ENCODE peak calls at places on chromosome 14, in four cellular contexts. One of them, this sample, is unnamed.

GRCh38 chr14:58833634-58834378 is 196.0 kb downstream of the DACT1 start:
- DNase-seq in GM06990: no peak
- DNase-seq in left colon: no peak
- DNase-seq in stimulated activated CD4-positive, alpha-beta T cell treated with anti-CD3 and anti-CD28 coated beads, TNF-alpha, amount 100 ng/mL, for 4 hours: no peak
- DNase-seq in this sample: no peak

GRCh38 chr14:93032301-93032929 is 83.3 kb downstream of the ITPK1 start:
- DNase-seq in GM06990: no peak
- DNase-seq in stimulated activated CD4-positive, alpha-beta T cell treated with anti-CD3 and anti-CD28 coated beads, TNF-alpha, amount 100 ng/mL, for 4 hours: no peak
- DNase-seq in left colon: no peak
- DNase-seq in this sample: no peak

GRCh38 chr14:24828486-24828885 is 194.5 kb upstream of the GZMB start:
- DNase-seq in left colon: no peak
- DNase-seq in stimulated activated CD4-positive, alpha-beta T cell treated with anti-CD3 and anti-CD28 coated beads, TNF-alpha, amount 100 ng/mL, for 4 hours: no peak
- DNase-seq in GM06990: no peak
- DNase-seq in this sample: no peak

GRCh38 chr14:92846162-92846897 is 52.2 kb downstream of the GOLGA5 start:
- DNase-seq in stimulated activated CD4-positive, alpha-beta T cell treated with anti-CD3 and anti-CD28 coated beads, TNF-alpha, amount 100 ng/mL, for 4 hours: no peak
- DNase-seq in GM06990: peak
- DNase-seq in left colon: no peak
- DNase-seq in this sample: peak

GRCh38 chr14:75631453-75631831 is 29.2 kb downstream of the ERG28 start:
- DNase-seq in left colon: no peak
- DNase-seq in stimulated activated CD4-positive, alpha-beta T cell treated with anti-CD3 and anti-CD28 coated beads, TNF-alpha, amount 100 ng/mL, for 4 hours: no peak
- DNase-seq in GM06990: no peak
- DNase-seq in this sample: no peak

GRCh38 chr14:99725774-99726537 is 41.9 kb downstream of the CYP46A1 start:
- DNase-seq in stimulated activated CD4-positive, alpha-beta T cell treated with anti-CD3 and anti-CD28 coated beads, TNF-alpha, amount 100 ng/mL, for 4 hours: no peak
- DNase-seq in GM06990: no peak
- DNase-seq in left colon: no peak
- DNase-seq in this sample: no peak

GRCh38 chr14:103136388-103137271 is 13.4 kb downstream of the TNFAIP2 start:
- DNase-seq in left colon: no peak
- DNase-seq in stimulated activated CD4-positive, alpha-beta T cell treated with anti-CD3 and anti-CD28 coated beads, TNF-alpha, amount 100 ng/mL, for 4 hours: no peak
- DNase-seq in GM06990: no peak
- DNase-seq in this sample: no peak

GRCh38 chr14:69574266-69574953 is at the start of gene CCDC177:
- DNase-seq in stimulated activated CD4-positive, alpha-beta T cell treated with anti-CD3 and anti-CD28 coated beads, TNF-alpha, amount 100 ng/mL, for 4 hours: peak
- DNase-seq in left colon: peak
- DNase-seq in GM06990: peak
- DNase-seq in this sample: no peak

GRCh38 chr14:71625175-71625574 is 307.1 kb upstream of the RGS6 start:
- DNase-seq in left colon: no peak
- DNase-seq in GM06990: no peak
- DNase-seq in stimulated activated CD4-positive, alpha-beta T cell treated with anti-CD3 and anti-CD28 coated beads, TNF-alpha, amount 100 ng/mL, for 4 hours: no peak
- DNase-seq in this sample: no peak

GRCh38 chr14:66398437-66398836 is 87.7 kb upstream of the CCDC196 start:
- DNase-seq in GM06990: peak
- DNase-seq in stimulated activated CD4-positive, alpha-beta T cell treated with anti-CD3 and anti-CD28 coated beads, TNF-alpha, amount 100 ng/mL, for 4 hours: no peak
- DNase-seq in left colon: no peak
- DNase-seq in this sample: no peak

GRCh38 chr14:77122555-77123125 is 19.0 kb downstream of the ZDHHC22 start:
- DNase-seq in GM06990: no peak
- DNase-seq in stimulated activated CD4-positive, alpha-beta T cell treated with anti-CD3 and anti-CD28 coated beads, TNF-alpha, amount 100 ng/mL, for 4 hours: no peak
- DNase-seq in left colon: no peak
- DNase-seq in this sample: no peak

GRCh38 chr14:77903233-77903632 is 103.3 kb downstream of the ADCK1 start:
- DNase-seq in left colon: no peak
- DNase-seq in stimulated activated CD4-positive, alpha-beta T cell treated with anti-CD3 and anti-CD28 coated beads, TNF-alpha, amount 100 ng/mL, for 4 hours: no peak
- DNase-seq in GM06990: no peak
- DNase-seq in this sample: no peak

GRCh38 chr14:64040044-64040443 is 187.2 kb downstream of the SYNE2 start:
- DNase-seq in left colon: no peak
- DNase-seq in GM06990: no peak
- DNase-seq in stimulated activated CD4-positive, alpha-beta T cell treated with anti-CD3 and anti-CD28 coated beads, TNF-alpha, amount 100 ng/mL, for 4 hours: no peak
- DNase-seq in this sample: no peak

GRCh38 chr14:20469890-20470858 is 968 bp downstream of the PNP start:
- DNase-seq in stimulated activated CD4-positive, alpha-beta T cell treated with anti-CD3 and anti-CD28 coated beads, TNF-alpha, amount 100 ng/mL, for 4 hours: peak
- DNase-seq in GM06990: peak
- DNase-seq in left colon: peak
- DNase-seq in this sample: peak

GRCh38 chr14:76720382-76720813 is 40.9 kb upstream of the VASH1 start:
- DNase-seq in stimulated activated CD4-positive, alpha-beta T cell treated with anti-CD3 and anti-CD28 coated beads, TNF-alpha, amount 100 ng/mL, for 4 hours: no peak
- DNase-seq in GM06990: peak
- DNase-seq in left colon: peak
- DNase-seq in this sample: peak

GRCh38 chr14:94650806-94651805 is 38.9 kb downstream of the SERPINA3 start:
- DNase-seq in stimulated activated CD4-positive, alpha-beta T cell treated with anti-CD3 and anti-CD28 coated beads, TNF-alpha, amount 100 ng/mL, for 4 hours: no peak
- DNase-seq in GM06990: no peak
- DNase-seq in left colon: no peak
- DNase-seq in this sample: no peak

GRCh38 chr14:74400328-74400727 is 25.7 kb downstream of the SYNDIG1L start:
- DNase-seq in GM06990: no peak
- DNase-seq in left colon: no peak
- DNase-seq in stimulated activated CD4-positive, alpha-beta T cell treated with anti-CD3 and anti-CD28 coated beads, TNF-alpha, amount 100 ng/mL, for 4 hours: no peak
- DNase-seq in this sample: no peak

GRCh38 chr14:49960453-49960852 is 67.6 kb downstream of the ARF6 start:
- DNase-seq in stimulated activated CD4-positive, alpha-beta T cell treated with anti-CD3 and anti-CD28 coated beads, TNF-alpha, amount 100 ng/mL, for 4 hours: no peak
- DNase-seq in left colon: no peak
- DNase-seq in GM06990: no peak
- DNase-seq in this sample: no peak

GRCh38 chr14:104113631-104114420 is 24.6 kb upstream of the KIF26A start:
- DNase-seq in left colon: no peak
- DNase-seq in GM06990: no peak
- DNase-seq in stimulated activated CD4-positive, alpha-beta T cell treated with anti-CD3 and anti-CD28 coated beads, TNF-alpha, amount 100 ng/mL, for 4 hours: no peak
- DNase-seq in this sample: no peak

GRCh38 chr14:21059842-21060589 is 2.4 kb downstream of the RNASE8 start:
- DNase-seq in left colon: no peak
- DNase-seq in stimulated activated CD4-positive, alpha-beta T cell treated with anti-CD3 and anti-CD28 coated beads, TNF-alpha, amount 100 ng/mL, for 4 hours: no peak
- DNase-seq in GM06990: no peak
- DNase-seq in this sample: no peak

GRCh38 chr14:50061664-50062437 is 54.5 kb downstream of the VCPKMT start:
- DNase-seq in stimulated activated CD4-positive, alpha-beta T cell treated with anti-CD3 and anti-CD28 coated beads, TNF-alpha, amount 100 ng/mL, for 4 hours: no peak
- DNase-seq in GM06990: peak
- DNase-seq in left colon: peak
- DNase-seq in this sample: peak

GRCh38 chr14:64463198-64463597 is 2.1 kb upstream of the AKAP5 start:
- DNase-seq in stimulated activated CD4-positive, alpha-beta T cell treated with anti-CD3 and anti-CD28 coated beads, TNF-alpha, amount 100 ng/mL, for 4 hours: no peak
- DNase-seq in GM06990: peak
- DNase-seq in left colon: no peak
- DNase-seq in this sample: peak

GRCh38 chr14:103847954-103848719 is 762 bp upstream of the PPP1R13B start:
- DNase-seq in left colon: peak
- DNase-seq in stimulated activated CD4-positive, alpha-beta T cell treated with anti-CD3 and anti-CD28 coated beads, TNF-alpha, amount 100 ng/mL, for 4 hours: no peak
- DNase-seq in GM06990: no peak
- DNase-seq in this sample: no peak

GRCh38 chr14:91272341-91273272 is 28.1 kb upstream of the GPR68 start:
- DNase-seq in left colon: no peak
- DNase-seq in GM06990: no peak
- DNase-seq in stimulated activated CD4-positive, alpha-beta T cell treated with anti-CD3 and anti-CD28 coated beads, TNF-alpha, amount 100 ng/mL, for 4 hours: no peak
- DNase-seq in this sample: no peak

GRCh38 chr14:91184559-91184958 is 59.9 kb downstream of the GPR68 start:
- DNase-seq in stimulated activated CD4-positive, alpha-beta T cell treated with anti-CD3 and anti-CD28 coated beads, TNF-alpha, amount 100 ng/mL, for 4 hours: no peak
- DNase-seq in GM06990: no peak
- DNase-seq in left colon: no peak
- DNase-seq in this sample: no peak

GRCh38 chr14:101008631-101009336 is 105.3 kb upstream of the RTL1 start:
- DNase-seq in left colon: no peak
- DNase-seq in stimulated activated CD4-positive, alpha-beta T cell treated with anti-CD3 and anti-CD28 coated beads, TNF-alpha, amount 100 ng/mL, for 4 hours: no peak
- DNase-seq in GM06990: no peak
- DNase-seq in this sample: no peak

GRCh38 chr14:74348241-74348734 is at the start of gene VRTN:
- DNase-seq in stimulated activated CD4-positive, alpha-beta T cell treated with anti-CD3 and anti-CD28 coated beads, TNF-alpha, amount 100 ng/mL, for 4 hours: no peak
- DNase-seq in GM06990: no peak
- DNase-seq in left colon: no peak
- DNase-seq in this sample: no peak

GRCh38 chr14:89600950-89601826 is 184.2 kb upstream of the FOXN3 start:
- DNase-seq in GM06990: no peak
- DNase-seq in left colon: no peak
- DNase-seq in stimulated activated CD4-positive, alpha-beta T cell treated with anti-CD3 and anti-CD28 coated beads, TNF-alpha, amount 100 ng/mL, for 4 hours: no peak
- DNase-seq in this sample: no peak

GRCh38 chr14:58752782-58753181 is 115.0 kb downstream of the DACT1 start:
- DNase-seq in GM06990: no peak
- DNase-seq in left colon: peak
- DNase-seq in stimulated activated CD4-positive, alpha-beta T cell treated with anti-CD3 and anti-CD28 coated beads, TNF-alpha, amount 100 ng/mL, for 4 hours: no peak
- DNase-seq in this sample: no peak

GRCh38 chr14:55699131-55700057 is 119.4 kb downstream of the KTN1 start:
- DNase-seq in left colon: no peak
- DNase-seq in stimulated activated CD4-positive, alpha-beta T cell treated with anti-CD3 and anti-CD28 coated beads, TNF-alpha, amount 100 ng/mL, for 4 hours: no peak
- DNase-seq in GM06990: no peak
- DNase-seq in this sample: no peak

GRCh38 chr14:94355191-94355794 is 32.2 kb upstream of the SERPINA6 start:
- DNase-seq in stimulated activated CD4-positive, alpha-beta T cell treated with anti-CD3 and anti-CD28 coated beads, TNF-alpha, amount 100 ng/mL, for 4 hours: no peak
- DNase-seq in left colon: peak
- DNase-seq in GM06990: peak
- DNase-seq in this sample: no peak

GRCh38 chr14:23829736-23830474 is 123.7 kb upstream of the DHRS4 start:
- DNase-seq in left colon: peak
- DNase-seq in GM06990: no peak
- DNase-seq in stimulated activated CD4-positive, alpha-beta T cell treated with anti-CD3 and anti-CD28 coated beads, TNF-alpha, amount 100 ng/mL, for 4 hours: no peak
- DNase-seq in this sample: no peak

GRCh38 chr14:23294346-23294733 is 8.3 kb downstream of the PPP1R3E start:
- DNase-seq in GM06990: no peak
- DNase-seq in left colon: no peak
- DNase-seq in stimulated activated CD4-positive, alpha-beta T cell treated with anti-CD3 and anti-CD28 coated beads, TNF-alpha, amount 100 ng/mL, for 4 hours: no peak
- DNase-seq in this sample: no peak

GRCh38 chr14:94904636-94905035 is 134.7 kb upstream of the GSC start:
- DNase-seq in stimulated activated CD4-positive, alpha-beta T cell treated with anti-CD3 and anti-CD28 coated beads, TNF-alpha, amount 100 ng/mL, for 4 hours: no peak
- DNase-seq in left colon: no peak
- DNase-seq in GM06990: no peak
- DNase-seq in this sample: no peak

GRCh38 chr14:103008768-103009342 is 48.5 kb downstream of the CDC42BPB start:
- DNase-seq in left colon: no peak
- DNase-seq in GM06990: no peak
- DNase-seq in stimulated activated CD4-positive, alpha-beta T cell treated with anti-CD3 and anti-CD28 coated beads, TNF-alpha, amount 100 ng/mL, for 4 hours: no peak
- DNase-seq in this sample: no peak

GRCh38 chr14:104307627-104308401 is 169.4 kb downstream of the KIF26A start:
- DNase-seq in left colon: peak
- DNase-seq in stimulated activated CD4-positive, alpha-beta T cell treated with anti-CD3 and anti-CD28 coated beads, TNF-alpha, amount 100 ng/mL, for 4 hours: no peak
- DNase-seq in GM06990: no peak
- DNase-seq in this sample: no peak

GRCh38 chr14:69313176-69313575 is 53.2 kb downstream of the GALNT16 start:
- DNase-seq in stimulated activated CD4-positive, alpha-beta T cell treated with anti-CD3 and anti-CD28 coated beads, TNF-alpha, amount 100 ng/mL, for 4 hours: no peak
- DNase-seq in GM06990: no peak
- DNase-seq in left colon: no peak
- DNase-seq in this sample: no peak